ENCODE peak calls at places on chromosomes 12 and 14, in eight cellular contexts. G is thoracic aorta, L is AG09309, A is left ventricle myocardium inferior, C is uterus, B is fibroblast of lung, V is dorsolateral prefrontal cortex, K is A549. S is an unnamed sample.

GRCh38 chr12:57169969-57170368 is 22.6 kb upstream of the LRP1-AS start:
- DNase-seq in K (no peak), B (no peak), G (no peak), V (no peak), C (no peak), A (no peak), L (no peak), S (no peak)

GRCh38 chr14:105485720-105486332 is 860 bp upstream of the CRIP1 start:
- DNase-seq in K (peak), C (no peak), L (no peak), B (no peak), A (peak), G (no peak), V (no peak), S (no peak)

GRCh38 chr12:117367006-117367638 is 5.7 kb upstream of the NOS1 start:
- DNase-seq in K (peak), L (peak), C (peak), G (no peak), B (peak), A (peak), V (peak), S (peak)

GRCh38 chr12:67716817-67717216 is 68.3 kb downstream of the DYRK2 start:
- DNase-seq in V (no peak), C (no peak), A (no peak), L (no peak), G (no peak), K (no peak), B (peak), S (no peak)

GRCh38 chr12:81329088-81329487 is 251.2 kb downstream of the ACSS3 start:
- DNase-seq in K (peak), V (no peak), A (no peak), G (no peak), B (peak), C (no peak), L (no peak), S (no peak)

GRCh38 chr14:20469890-20470858 is 968 bp downstream of the PNP start:
- DNase-seq in B (peak), V (no peak), C (peak), A (no peak), G (peak), L (no peak), K (peak), S (no peak)

GRCh38 chr14:104681689-104682074 is 7.7 kb upstream of the INF2 start:
- DNase-seq in V (peak), G (peak), A (peak), K (peak), B (peak), L (peak), C (peak), S (peak)

GRCh38 chr14:102028733-102029132 is 58.1 kb downstream of the HSP90AA1 start:
- DNase-seq in C (no peak), L (peak), K (no peak), B (peak), A (no peak), V (no peak), G (no peak), S (no peak)

GRCh38 chr12:75960086-75960910 is 71.3 kb downstream of the PHLDA1 start:
- DNase-seq in B (no peak), V (no peak), K (no peak), G (no peak), C (no peak), A (no peak), L (no peak), S (peak)

GRCh38 chr14:105061428-105062047 is 3.7 kb downstream of the GPR132 start:
- DNase-seq in K (no peak), A (peak), L (no peak), V (no peak), G (no peak), B (no peak), C (no peak), S (no peak)

GRCh38 chr14:70884595-70885342 is 22.5 kb upstream of the PCNX1 start:
- DNase-seq in V (no peak), B (peak), A (no peak), L (no peak), K (no peak), G (no peak), C (no peak), S (no peak)

GRCh38 chr12:95473440-95473946 is 459 bp upstream of the METAP2 start:
- DNase-seq in V (no peak), A (no peak), L (no peak), B (peak), K (peak), C (peak), G (no peak), S (peak)

GRCh38 chr14:71714225-71714624 is 218.0 kb upstream of the RGS6 start:
- DNase-seq in C (no peak), K (no peak), A (no peak), V (no peak), G (no peak), L (peak), B (peak), S (no peak)

GRCh38 chr12:122004633-122005071 is 17.0 kb upstream of the BCL7A start:
- DNase-seq in L (no peak), A (no peak), K (no peak), B (peak), C (no peak), V (no peak), G (no peak), S (no peak)

GRCh38 chr12:124422570-124423523 is 128.0 kb downstream of the RFLNA start:
- DNase-seq in C (peak), K (peak), L (peak), B (peak), V (peak), A (peak), G (peak), S (peak)

GRCh38 chr14:74619672-74620131 is 7.7 kb upstream of the LTBP2 start:
- DNase-seq in A (peak), V (no peak), G (peak), C (peak), K (peak), B (peak), L (peak), S (no peak)

GRCh38 chr14:33676135-33676566 is 274.7 kb downstream of the EGLN3 start:
- DNase-seq in L (no peak), G (no peak), K (peak), B (peak), C (no peak), A (peak), V (peak), S (peak)

GRCh38 chr14:30655658-30656057 is 33.5 kb downstream of the SCFD1 start:
- DNase-seq in C (no peak), L (no peak), V (no peak), A (no peak), B (no peak), G (no peak), K (no peak), S (no peak)

GRCh38 chr12:104772336-104772735 is 185.8 kb downstream of the SLC41A2 start:
- DNase-seq in C (no peak), L (no peak), G (no peak), V (no peak), K (no peak), A (no peak), B (no peak), S (no peak)

GRCh38 chr12:87813476-87814234 is 215.5 kb downstream of the C12orf50 start:
- DNase-seq in C (no peak), L (no peak), G (no peak), V (no peak), B (peak), K (peak), A (no peak), S (no peak)

GRCh38 chr12:88559772-88560171 is 20.5 kb downstream of the KITLG start:
- DNase-seq in V (no peak), K (peak), L (no peak), B (no peak), G (no peak), A (no peak), C (no peak), S (no peak)

GRCh38 chr12:94762259-94762942 is 112.0 kb upstream of the TMCC3 start:
- DNase-seq in G (no peak), C (no peak), K (peak), V (no peak), L (no peak), B (no peak), A (no peak), S (no peak)

GRCh38 chr12:6279256-6279628 is 31.2 kb upstream of the PLEKHG6 start:
- DNase-seq in L (no peak), G (no peak), A (no peak), C (no peak), V (no peak), K (no peak), B (no peak), S (no peak)
- H3K4me3 ChIP-seq in L (no peak), G (peak), A (peak), C (no peak), V (peak), K (peak), B (no peak), S (peak)

DNA sequence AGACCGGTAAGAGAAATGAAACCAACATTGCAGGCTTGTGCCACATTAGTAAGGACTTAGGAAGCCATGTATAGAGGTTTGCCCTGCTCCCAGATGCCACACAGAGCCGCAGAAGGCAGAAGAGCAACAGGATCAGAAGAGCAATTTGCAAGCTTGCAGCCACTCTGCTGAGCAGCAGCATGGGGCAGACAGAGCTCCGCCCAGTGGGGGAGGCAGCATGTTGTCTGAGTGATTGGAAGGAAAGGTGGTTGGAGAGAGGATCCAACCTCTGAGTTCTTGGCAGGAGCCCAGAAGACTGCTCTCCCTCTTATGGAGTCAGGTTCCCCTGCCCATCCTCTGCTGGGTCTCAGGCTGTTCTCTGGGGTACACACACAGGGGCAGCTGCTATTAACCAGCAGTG is 2.3 kb upstream of the KRT6A start:
- DNase-seq in B (peak), G (no peak), K (peak), V (no peak), A (no peak), C (no peak), L (no peak), S (no peak)
- TF ChIP-seq CTCF in B (no peak), G (no peak), K (no peak), V (no peak), A (no peak), C (no peak), L (no peak), S (no peak)

DNA sequence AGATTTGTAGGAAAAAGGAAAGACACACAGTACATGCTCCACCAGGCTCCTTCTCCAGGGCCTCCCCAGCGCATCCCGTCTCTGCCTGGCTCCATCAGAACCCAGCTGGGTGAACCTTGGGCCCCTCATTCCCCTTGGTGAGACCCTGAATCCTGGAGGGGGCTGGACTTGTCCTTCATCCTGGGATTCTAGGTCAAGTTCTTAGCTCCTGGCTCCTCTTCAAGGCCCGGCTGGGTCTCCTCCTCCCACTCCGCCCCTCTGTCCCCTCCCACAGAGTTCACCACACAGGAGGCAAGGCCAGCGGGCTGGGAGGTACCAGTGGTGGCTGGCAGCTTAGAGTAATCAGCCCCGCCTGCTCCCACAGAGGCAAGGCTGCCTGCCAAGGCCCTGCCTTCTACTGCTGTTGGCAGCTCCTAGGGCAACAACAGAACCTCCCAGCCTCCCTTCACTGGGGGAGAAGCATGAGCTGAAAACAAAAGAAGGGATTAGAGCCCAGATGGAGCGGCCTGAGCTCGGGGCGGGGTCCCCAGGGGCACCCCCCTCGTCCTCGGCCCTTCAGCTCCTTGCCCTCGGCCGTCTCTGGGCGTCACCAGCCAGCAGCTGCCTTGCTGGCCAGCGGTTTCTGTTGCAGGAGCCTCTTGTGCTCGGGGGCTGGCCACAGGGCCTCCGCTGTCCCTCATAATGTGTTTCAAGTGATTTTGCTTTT is 49.4 kb downstream of the PSMA6 start:
- DNase-seq in K (peak), A (peak), C (peak), B (peak), G (peak), L (peak), V (peak), S (peak)
- H3K4me3 ChIP-seq in K (peak), A (peak), C (peak), B (no peak), G (peak), L (no peak), V (peak), S (no peak)

DNA sequence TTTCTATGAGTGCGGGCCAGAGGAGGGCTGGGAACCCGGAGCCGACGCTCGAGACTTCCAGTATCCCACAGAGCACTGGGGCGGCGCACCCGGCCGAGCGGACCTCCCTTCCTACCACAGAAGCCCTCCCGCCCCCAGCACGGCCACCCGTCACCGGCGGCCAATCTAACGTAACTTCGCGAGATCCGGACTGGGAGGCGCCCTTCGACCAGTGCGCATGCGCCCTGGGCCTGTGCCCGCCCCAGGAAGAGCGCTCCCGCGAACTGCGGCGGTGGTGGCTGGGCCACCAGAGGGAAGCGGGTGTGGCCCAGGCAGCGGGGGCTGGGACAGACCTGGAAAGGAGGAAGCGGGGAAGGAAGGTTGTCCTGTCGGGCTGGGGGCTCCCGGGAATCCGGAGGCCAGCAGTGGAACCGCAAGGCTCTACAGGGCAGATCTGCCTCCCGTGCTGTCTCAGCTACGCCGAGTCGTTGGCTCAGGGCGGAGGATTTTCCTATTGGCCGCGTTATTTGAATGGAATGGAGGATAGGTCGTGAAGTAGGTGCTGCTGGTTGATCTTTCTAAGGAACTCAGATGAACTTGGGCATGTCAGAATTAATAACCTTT is at the start of gene PPP1R12A:
- DNase-seq in L (peak), G (peak), V (peak), A (peak), B (peak), K (peak), C (peak), S (peak)
- TF ChIP-seq CTCF in L (no peak), G (peak), V (peak), A (peak), B (peak), K (no peak), C (peak), S (no peak)

DNA sequence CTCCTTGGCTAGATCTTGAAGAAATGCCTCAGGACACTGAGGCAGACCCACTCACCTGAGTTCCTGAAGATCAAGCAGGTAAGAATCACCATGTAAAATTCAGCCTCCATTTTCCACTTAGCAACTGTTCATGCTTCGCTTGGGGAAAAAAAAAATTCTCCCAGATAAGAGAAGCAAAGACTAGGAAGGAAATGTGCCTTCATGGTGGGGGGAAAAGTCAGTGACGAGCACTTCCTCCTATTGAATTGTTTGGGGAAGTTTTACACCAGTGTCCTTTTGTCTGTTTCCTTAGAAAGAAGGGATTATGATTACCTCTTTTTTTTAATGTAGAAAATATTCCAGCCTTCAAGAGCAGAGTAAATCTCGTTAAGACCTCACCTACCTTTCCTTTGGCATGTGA is at the start of gene PTPRB:
- DNase-seq in G (no peak), V (no peak), A (no peak), K (no peak), L (no peak), B (no peak), C (no peak), S (no peak)
- H3K4me3 ChIP-seq in G (no peak), V (peak), A (peak), K (no peak), L (no peak), B (no peak), C (peak), S (no peak)

S was measured in pancreas.